ENCODE peak calls at places on chromosome 4, in four cellular contexts. U is fibroblast of villous mesenchyme, J is tibial artery, B is fibroblast of mammary gland. G is an unnamed sample.

GRCh38 chr4:17511041-17511949 is 595 bp downstream of the QDPR start:
- DNase-seq in U (peak; percentile 51), J (peak; percentile 29), B (peak; percentile 38), G (peak; percentile 60)

GRCh38 chr4:57652765-57653164 is 542.6 kb upstream of the IGFBP7 start:
- DNase-seq in U (no peak), J (no peak), B (no peak), G (no peak)

GRCh38 chr4:93791570-93792195 is 36.9 kb upstream of the ATOH1 start:
- DNase-seq in U (peak; percentile 43), J (peak; percentile 42), B (peak; percentile 46), G (peak; percentile 46)

GRCh38 chr4:136740326-136740725 is 792.0 kb downstream of the PCDH18 start:
- DNase-seq in U (no peak), J (no peak), B (no peak), G (no peak)

GRCh38 chr4:120071192-120071795 is 4.6 kb upstream of the MAD2L1 start:
- DNase-seq in U (peak; percentile 70), J (no peak), B (peak; percentile 79), G (peak; percentile 52)

GRCh38 chr4:83605744-83606172 is 69.8 kb downstream of the GPAT3 start:
- DNase-seq in U (peak; percentile 64), J (no peak), B (no peak), G (no peak)

GRCh38 chr4:38753021-38753806 is 29.6 kb downstream of the TLR10 start:
- DNase-seq in U (peak; percentile 97), J (peak; percentile 84), B (peak; percentile 98), G (peak; percentile 91)

GRCh38 chr4:47528651-47529050 is 43.6 kb downstream of the ATP10D start:
- DNase-seq in U (peak; percentile 47), J (no peak), B (peak; percentile 83), G (no peak)

GRCh38 chr4:77699731-77700210 is 94.2 kb downstream of the CXCL13 start:
- DNase-seq in U (peak; percentile 93), J (no peak), B (peak; percentile 90), G (no peak)

GRCh38 chr4:183443609-183444148 is 757 bp upstream of the CDKN2AIP start:
- DNase-seq in U (peak; percentile 86), J (no peak), B (no peak), G (no peak)

GRCh38 chr4:76388160-76388908 is 32.6 kb downstream of the CCDC158 start:
- DNase-seq in U (peak; percentile 2), J (no peak), B (no peak), G (no peak)

GRCh38 chr4:6681191-6681590 is 12.5 kb upstream of the S100P start:
- DNase-seq in U (no peak), J (no peak), B (no peak), G (no peak)

GRCh38 chr4:124879195-124879594 is 166.7 kb upstream of the ANKRD50 start:
- DNase-seq in U (no peak), J (no peak), B (no peak), G (no peak)

GRCh38 chr4:45063701-45064100 is 337.3 kb upstream of the GNPDA2 start:
- DNase-seq in U (no peak), J (no peak), B (no peak), G (no peak)

GRCh38 chr4:65665951-65666523 is 4.3 kb downstream of the EPHA5 start:
- DNase-seq in U (no peak), J (no peak), B (peak; percentile 6), G (no peak)

GRCh38 chr4:12933760-12934221 is 550.3 kb downstream of the RAB28 start:
- DNase-seq in U (no peak), J (no peak), B (no peak), G (no peak)

GRCh38 chr4:155001229-155001628 is 207.2 kb upstream of the NPY2R start:
- DNase-seq in U (no peak), J (no peak), B (no peak), G (no peak)

GRCh38 chr4:80787306-80787705 is 243.2 kb upstream of the BMP3 start:
- DNase-seq in U (no peak), J (no peak), B (no peak), G (no peak)

DNA sequence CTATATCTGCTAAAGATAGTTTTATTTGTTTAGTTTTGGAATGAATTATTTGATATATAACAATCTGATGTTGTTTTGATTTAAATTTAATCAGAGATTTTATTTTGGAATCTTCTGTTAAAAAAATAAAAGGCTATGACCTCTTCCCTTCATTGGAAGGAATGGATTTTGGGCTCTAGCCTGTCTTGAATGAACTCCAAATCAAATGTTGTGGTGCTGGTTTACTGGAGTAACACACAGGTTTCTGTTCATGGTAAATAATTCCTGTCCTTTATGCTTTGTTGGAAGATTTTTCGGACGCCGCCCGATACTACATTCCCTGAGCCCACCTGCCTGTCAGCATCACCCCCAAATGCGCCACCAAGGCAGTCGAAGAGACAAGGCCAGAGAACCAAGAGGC is 291.1 kb downstream of the ARHGAP10 start:
- DNase-seq in U (no peak), J (no peak), B (no peak), G (no peak)
- H3K4me3 ChIP-seq in U (no peak overlapping the region), J (peak overlapping the region; percentile 27), B (no peak overlapping the region), G (no peak overlapping the region)

GRCh38 chr4:8203817-8204216 is 4.7 kb downstream of the SH3TC1 start:
- DNase-seq in U (no peak), J (no peak), B (no peak), G (no peak)

GRCh38 chr4:8201341-8201781 is 2.3 kb downstream of the SH3TC1 start:
- DNase-seq in U (no peak), J (no peak), B (no peak), G (no peak)

GRCh38 chr4:8202108-8202507 is 3.0 kb downstream of the SH3TC1 start:
- DNase-seq in U (no peak), J (no peak), B (no peak), G (no peak)

GRCh38 chr4:8204576-8205227 is 5.6 kb downstream of the SH3TC1 start:
- DNase-seq in U (no peak), J (no peak), B (no peak), G (no peak)

GRCh38 chr4:8202526-8203375 is 3.7 kb downstream of the SH3TC1 start:
- DNase-seq in U (no peak), J (no peak), B (no peak), G (no peak)
- H3K4me3 ChIP-seq in U (no peak overlapping the region), J (peak overlapping the region; percentile 4), B (no peak overlapping the region), G (no peak overlapping the region)

GRCh38 chr4:107210450-107211239 is 174.5 kb upstream of the DKK2 start:
- DNase-seq in U (peak; percentile 53), J (no peak), B (peak; percentile 12), G (no peak)
- H3K4me3 ChIP-seq in U (peak overlapping the region; percentile 68), J (peak overlapping the region; percentile 41), B (no peak overlapping the region), G (no peak overlapping the region)

DNA sequence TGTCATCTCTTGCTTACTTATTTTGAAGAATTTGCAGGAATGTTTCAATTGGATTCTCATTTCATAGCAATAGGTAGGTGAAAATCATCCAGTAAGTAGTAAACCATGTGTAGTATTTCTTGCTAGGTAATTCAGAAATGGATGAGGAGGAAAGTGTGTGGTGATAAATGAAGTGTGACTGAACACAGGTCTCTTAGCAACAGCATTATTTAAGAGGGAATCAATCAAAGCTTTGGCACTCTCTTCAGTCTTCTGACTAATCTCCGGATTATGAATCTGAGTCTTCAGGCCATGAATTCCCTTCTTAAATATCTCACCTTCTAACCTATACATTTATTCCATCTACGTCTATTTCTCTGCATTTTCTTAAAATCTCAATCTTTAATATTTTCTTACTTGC is 55.8 kb upstream of the ARHGAP24 start:
- DNase-seq in U (no peak), J (no peak), B (peak; percentile 18), G (no peak)
- H3K4me3 ChIP-seq in U (no peak overlapping the region), J (no peak overlapping the region), B (no peak overlapping the region), G (no peak overlapping the region)

GRCh38 chr4:3639613-3640586 is 107.7 kb upstream of the LRPAP1 start:
- DNase-seq in U (peak; percentile 89), J (no peak), B (no peak), G (no peak)
- H3K4me3 ChIP-seq in U (peak overlapping the region; percentile 33), J (no peak overlapping the region), B (no peak overlapping the region), G (no peak overlapping the region)

GRCh38 chr4:159210975-159211374 is 108.1 kb downstream of the RAPGEF2 start:
- DNase-seq in U (no peak), J (no peak), B (no peak), G (no peak)

GRCh38 chr4:159205462-159205861 is 102.6 kb downstream of the RAPGEF2 start:
- DNase-seq in U (no peak), J (no peak), B (no peak), G (no peak)

GRCh38 chr4:159204566-159204965 is 101.7 kb downstream of the RAPGEF2 start:
- DNase-seq in U (no peak), J (no peak), B (no peak), G (no peak)

GRCh38 chr4:159209249-159209648 is 106.4 kb downstream of the RAPGEF2 start:
- DNase-seq in U (no peak), J (no peak), B (no peak), G (no peak)

GRCh38 chr4:159206427-159206871 is 103.6 kb downstream of the RAPGEF2 start:
- DNase-seq in U (no peak), J (no peak), B (no peak), G (no peak)
- H3K4me3 ChIP-seq in U (no peak overlapping the region), J (no peak overlapping the region), B (no peak overlapping the region), G (no peak overlapping the region)

DNA sequence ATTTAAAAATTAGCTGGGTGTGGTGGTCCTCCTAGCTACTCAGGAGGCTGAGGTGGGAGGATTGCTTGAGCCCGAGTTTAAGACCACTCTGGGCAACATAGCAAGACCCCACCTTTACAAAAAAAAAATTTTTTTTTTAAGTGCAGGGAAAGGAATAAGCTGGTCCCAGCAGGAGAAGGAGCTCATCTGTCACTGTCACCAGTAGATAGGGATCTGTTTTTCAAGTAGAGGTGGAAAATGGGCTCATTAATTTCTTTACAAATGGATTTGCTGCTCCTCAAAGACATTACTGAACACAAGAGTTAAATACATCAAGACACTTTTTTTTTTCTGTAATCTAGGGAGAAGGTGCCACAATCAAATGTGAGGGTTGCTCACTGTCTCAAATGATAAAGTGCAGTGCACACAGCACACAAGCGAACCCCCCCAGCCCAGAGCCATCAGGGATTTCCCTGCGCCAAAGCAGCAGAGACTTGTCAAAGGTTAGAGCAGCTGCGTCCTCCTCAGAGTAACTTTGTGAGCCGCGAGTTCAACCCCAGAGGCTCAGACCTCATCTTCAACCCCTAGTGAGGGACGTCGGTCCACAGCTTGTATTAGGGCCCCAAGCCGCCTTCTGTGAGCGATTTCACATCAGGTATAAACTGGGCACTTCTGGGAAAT is 14.3 kb upstream of the MTNR1A start:
- DNase-seq in U (no peak), J (no peak), B (no peak), G (no peak)
- H3K4me3 ChIP-seq in U (peak overlapping the region; percentile 48), J (peak overlapping the region; percentile 35), B (peak overlapping the region; percentile 10), G (no peak overlapping the region)

DNA sequence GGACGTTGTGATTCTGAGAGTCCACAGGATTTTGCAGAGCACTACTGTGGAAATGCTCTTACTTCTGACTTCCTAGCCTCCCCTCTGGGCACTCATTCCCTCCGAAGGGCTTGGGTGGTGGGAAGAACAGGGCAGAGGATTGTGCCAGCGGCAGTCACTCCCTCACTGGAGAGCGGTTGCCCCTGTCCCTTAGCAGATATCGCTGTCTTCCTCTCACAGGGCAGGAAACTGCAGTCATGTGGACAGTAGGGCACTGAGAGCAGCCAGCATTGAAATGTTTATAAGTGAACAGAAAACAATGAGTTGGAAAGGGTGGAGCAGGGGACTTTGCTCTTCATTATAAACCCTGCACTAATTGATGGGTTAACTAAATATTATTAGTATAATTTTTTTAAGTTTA is 24.7 kb upstream of the SGMS2 start:
- DNase-seq in U (no peak), J (peak; percentile 33), B (no peak), G (no peak)
- H3K4me3 ChIP-seq in U (no peak overlapping the region), J (peak overlapping the region; percentile 14), B (no peak overlapping the region), G (no peak overlapping the region)

G was measured in ovary.